ENCODE peak calls at places on chromosomes 16 and 17, in five cellular contexts. One of them, this sample, is unnamed. For H3K4me1, the result is how much of the 10 kb centered on the place peaks cover.

GRCh38 chr17:82031885-82032627 is 578 bp downstream of the RAC3 start:
- DNase-seq in mesendoderm: peak
- DNase-seq in HCT116: no peak
- DNase-seq in adipocyte: no peak
- DNase-seq in neural progenitor cell: peak
- DNase-seq in this sample: peak

GRCh38 chr16:85202631-85203461 is 90.6 kb upstream of the CIBAR2 start:
- DNase-seq in mesendoderm: peak
- DNase-seq in HCT116: no peak
- DNase-seq in adipocyte: peak
- DNase-seq in neural progenitor cell: peak
- DNase-seq in this sample: peak

GRCh38 chr17:36714789-36715188 is 113.4 kb downstream of the MRM1 start:
- DNase-seq in mesendoderm: no peak
- DNase-seq in HCT116: no peak
- DNase-seq in adipocyte: no peak
- DNase-seq in neural progenitor cell: no peak
- DNase-seq in this sample: no peak

GRCh38 chr17:50318551-50319310 is 27.2 kb upstream of the XYLT2 start:
- DNase-seq in mesendoderm: no peak
- DNase-seq in HCT116: no peak
- DNase-seq in adipocyte: no peak
- DNase-seq in neural progenitor cell: no peak
- DNase-seq in this sample: no peak

GRCh38 chr16:85390511-85391174 is 222.5 kb upstream of the GSE1 start:
- DNase-seq in mesendoderm: no peak
- DNase-seq in HCT116: peak
- DNase-seq in adipocyte: no peak
- DNase-seq in neural progenitor cell: no peak
- DNase-seq in this sample: peak

GRCh38 chr17:47847341-47848197 is 3.4 kb downstream of the SP6 start:
- DNase-seq in mesendoderm: peak
- DNase-seq in HCT116: no peak
- DNase-seq in adipocyte: peak
- DNase-seq in neural progenitor cell: peak
- DNase-seq in this sample: no peak

GRCh38 chr17:82334622-82335394 is 1.2 kb upstream of the SECTM1 start:
- DNase-seq in mesendoderm: no peak
- DNase-seq in HCT116: no peak
- DNase-seq in adipocyte: peak
- DNase-seq in neural progenitor cell: no peak
- DNase-seq in this sample: no peak

GRCh38 chr16:5756969-5757368 is 659.4 kb upstream of the EEF2KMT start:
- DNase-seq in mesendoderm: peak
- DNase-seq in HCT116: no peak
- DNase-seq in adipocyte: no peak
- DNase-seq in neural progenitor cell: peak
- DNase-seq in this sample: no peak

GRCh38 chr17:64007838-64008282 is 9.7 kb downstream of the PRR29 start:
- DNase-seq in mesendoderm: no peak
- DNase-seq in HCT116: no peak
- DNase-seq in adipocyte: no peak
- DNase-seq in neural progenitor cell: no peak
- DNase-seq in this sample: peak

GRCh38 chr17:30600830-30601494 is 123.8 kb downstream of the GOSR1 start:
- DNase-seq in mesendoderm: peak
- DNase-seq in HCT116: no peak
- DNase-seq in adipocyte: peak
- DNase-seq in neural progenitor cell: peak
- DNase-seq in this sample: peak

GRCh38 chr17:70767102-70767701 is 597.9 kb downstream of the KCNJ2 start:
- DNase-seq in mesendoderm: peak
- DNase-seq in HCT116: peak
- DNase-seq in adipocyte: peak
- DNase-seq in neural progenitor cell: peak
- DNase-seq in this sample: no peak

GRCh38 chr16:77213542-77214108 is 14.4 kb downstream of the SYCE1L start:
- DNase-seq in mesendoderm: no peak
- DNase-seq in HCT116: peak
- DNase-seq in adipocyte: peak
- DNase-seq in neural progenitor cell: no peak
- DNase-seq in this sample: no peak
- H3K4me3 ChIP-seq in mesendoderm: no peak
- H3K4me3 ChIP-seq in HCT116: peak
- H3K4me3 ChIP-seq in adipocyte: peak
- H3K4me3 ChIP-seq in neural progenitor cell: no peak
- H3K4me3 ChIP-seq in this sample: no peak

GRCh38 chr16:11677959-11678881 is 10.0 kb downstream of the SNN start:
- DNase-seq in mesendoderm: no peak
- DNase-seq in HCT116: no peak
- DNase-seq in adipocyte: no peak
- DNase-seq in neural progenitor cell: no peak
- DNase-seq in this sample: no peak

GRCh38 chr16:11681977-11682654 is 13.9 kb downstream of the SNN start:
- DNase-seq in mesendoderm: no peak
- DNase-seq in HCT116: no peak
- DNase-seq in adipocyte: no peak
- DNase-seq in neural progenitor cell: no peak
- DNase-seq in this sample: peak

GRCh38 chr16:11679250-11679649 is 11.0 kb downstream of the SNN start:
- DNase-seq in mesendoderm: no peak
- DNase-seq in HCT116: no peak
- DNase-seq in adipocyte: no peak
- DNase-seq in neural progenitor cell: no peak
- DNase-seq in this sample: no peak

GRCh38 chr16:11681526-11681925 is 13.3 kb downstream of the SNN start:
- DNase-seq in mesendoderm: no peak
- DNase-seq in HCT116: no peak
- DNase-seq in adipocyte: no peak
- DNase-seq in neural progenitor cell: no peak
- DNase-seq in this sample: no peak

DNA sequence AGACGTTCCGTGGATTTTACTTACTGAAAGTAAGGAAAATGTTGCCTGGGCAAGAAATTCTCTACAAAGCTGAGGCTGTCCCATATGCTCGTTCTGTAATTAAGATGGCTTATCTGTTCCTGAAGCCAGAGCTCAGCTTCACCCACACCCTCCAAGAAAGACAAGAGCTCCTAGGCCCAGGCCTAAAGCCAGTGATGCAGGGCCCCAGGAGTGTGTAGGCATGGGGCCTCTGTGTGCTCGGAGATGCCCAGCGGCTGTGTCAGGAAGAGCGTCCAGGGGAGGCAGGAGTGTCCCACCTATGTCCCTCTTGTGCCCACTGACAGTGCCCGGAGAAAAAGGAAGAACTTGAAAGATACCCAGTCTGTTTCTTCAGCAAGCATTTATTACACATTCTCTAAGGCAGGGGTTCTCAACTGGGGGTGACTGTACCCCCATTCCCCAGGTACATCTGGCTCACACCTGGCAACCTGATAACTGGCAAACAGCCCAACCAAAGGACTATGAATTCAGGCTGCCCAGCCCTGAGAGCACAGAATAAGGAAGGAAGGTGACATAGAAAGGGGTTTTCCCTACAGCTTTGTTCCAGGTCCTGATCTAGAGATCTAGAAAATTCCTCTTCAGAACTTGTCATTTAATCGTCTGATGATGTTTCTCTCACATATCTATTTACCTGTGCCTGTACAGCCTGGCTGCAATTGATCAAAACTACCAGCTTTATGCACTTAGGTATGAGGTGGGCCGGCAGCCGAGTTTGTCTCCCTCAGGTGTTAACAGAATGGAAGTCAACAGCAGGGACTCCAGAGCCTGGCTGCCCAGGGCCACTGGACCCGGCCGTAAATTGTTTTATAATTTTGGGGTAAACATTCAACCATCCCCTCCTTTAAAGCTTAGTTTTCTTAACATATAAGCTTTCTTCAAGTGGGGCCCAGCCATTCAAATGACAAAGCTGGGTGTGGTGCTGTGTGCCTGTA is 12.0 kb downstream of the SNN start:
- DNase-seq in mesendoderm: no peak
- DNase-seq in HCT116: no peak
- DNase-seq in adipocyte: no peak
- DNase-seq in neural progenitor cell: no peak
- DNase-seq in this sample: no peak
- H3K9ac ChIP-seq in mesendoderm: no peak
- H3K9ac ChIP-seq in HCT116: no peak
- H3K9ac ChIP-seq in adipocyte: no peak
- H3K9ac ChIP-seq in neural progenitor cell: no peak
- H3K9ac ChIP-seq in this sample: no peak

DNA sequence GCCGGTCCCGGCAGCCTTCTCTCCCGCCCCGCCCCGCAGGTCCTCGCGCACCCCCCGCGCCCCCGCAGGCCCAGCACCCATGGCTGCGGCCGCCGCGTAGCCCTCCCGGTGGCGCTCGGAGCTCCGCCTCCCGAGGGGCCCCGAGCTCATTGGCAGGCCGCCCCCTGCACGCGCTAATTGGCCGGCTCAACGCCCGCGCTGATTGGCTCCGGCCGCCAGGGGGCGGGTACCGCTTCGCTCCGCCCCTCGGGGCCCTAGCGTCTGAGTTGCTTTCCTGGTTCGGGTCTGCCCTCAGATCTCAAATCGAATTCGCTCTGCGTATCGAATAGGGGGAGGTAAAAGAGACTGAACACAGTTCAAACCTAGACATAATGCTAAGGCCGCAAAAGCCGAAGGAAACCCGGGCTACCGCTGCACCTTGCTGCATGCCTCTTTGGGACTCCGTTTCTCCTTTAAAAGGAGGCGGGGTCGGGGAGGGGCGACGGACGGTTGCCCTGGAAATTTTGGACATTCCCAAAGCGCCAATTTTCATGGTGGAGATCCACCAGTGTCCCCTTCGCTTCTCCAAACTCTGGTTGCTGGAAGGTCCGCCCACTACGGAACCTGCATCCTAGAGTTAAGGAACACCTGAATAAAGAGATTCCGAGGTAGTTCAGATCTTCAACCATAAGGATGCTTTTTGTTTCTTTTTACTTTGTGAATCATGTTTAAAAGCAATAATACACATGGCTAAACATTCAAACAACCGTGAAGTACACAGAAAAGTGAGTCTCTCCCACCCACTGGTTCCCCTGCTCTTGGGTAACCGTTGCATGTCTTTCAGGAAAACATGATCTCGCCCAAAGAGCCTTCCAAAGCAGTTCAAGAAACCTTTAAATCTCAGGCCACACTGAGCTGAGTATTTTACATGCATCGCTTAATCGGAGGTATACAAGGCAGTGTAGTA is at the start of gene DEXI:
- DNase-seq in mesendoderm: peak
- DNase-seq in HCT116: peak
- DNase-seq in adipocyte: peak
- DNase-seq in neural progenitor cell: peak
- DNase-seq in this sample: peak
- H3K4me1 ChIP-seq in mesendoderm: under half
- H3K4me1 ChIP-seq in HCT116: under half
- H3K4me1 ChIP-seq in adipocyte: half or more
- H3K4me1 ChIP-seq in neural progenitor cell: under half
- H3K4me1 ChIP-seq in this sample: under half

GRCh38 chr16:2190002-2190658 is 6.3 kb downstream of the CASKIN1 start:
- DNase-seq in mesendoderm: no peak
- DNase-seq in HCT116: no peak
- DNase-seq in adipocyte: no peak
- DNase-seq in neural progenitor cell: no peak
- DNase-seq in this sample: no peak

GRCh38 chr16:2190659-2191445 is 5.6 kb downstream of the CASKIN1 start:
- DNase-seq in mesendoderm: no peak
- DNase-seq in HCT116: no peak
- DNase-seq in adipocyte: no peak
- DNase-seq in neural progenitor cell: no peak
- DNase-seq in this sample: no peak

GRCh38 chr16:2189252-2189893 is 7.0 kb downstream of the CASKIN1 start:
- DNase-seq in mesendoderm: no peak
- DNase-seq in HCT116: no peak
- DNase-seq in adipocyte: no peak
- DNase-seq in neural progenitor cell: no peak
- DNase-seq in this sample: no peak

GRCh38 chr16:2194166-2194834 is 2.1 kb downstream of the CASKIN1 start:
- DNase-seq in mesendoderm: peak
- DNase-seq in HCT116: no peak
- DNase-seq in adipocyte: peak
- DNase-seq in neural progenitor cell: peak
- DNase-seq in this sample: no peak

GRCh38 chr16:2191446-2191706 is 5.0 kb downstream of the CASKIN1 start:
- DNase-seq in mesendoderm: no peak
- DNase-seq in HCT116: no peak
- DNase-seq in adipocyte: no peak
- DNase-seq in neural progenitor cell: no peak
- DNase-seq in this sample: no peak
- H3K4me3 ChIP-seq in mesendoderm: no peak
- H3K4me3 ChIP-seq in HCT116: no peak
- H3K4me3 ChIP-seq in adipocyte: no peak
- H3K4me3 ChIP-seq in neural progenitor cell: no peak
- H3K4me3 ChIP-seq in this sample: no peak

GRCh38 chr17:10048951-10049350 is 143.9 kb upstream of the RCVRN start:
- DNase-seq in mesendoderm: no peak
- DNase-seq in HCT116: no peak
- DNase-seq in adipocyte: no peak
- DNase-seq in neural progenitor cell: no peak
- DNase-seq in this sample: no peak

GRCh38 chr17:10050597-10051101 is 145.6 kb upstream of the RCVRN start:
- DNase-seq in mesendoderm: no peak
- DNase-seq in HCT116: no peak
- DNase-seq in adipocyte: no peak
- DNase-seq in neural progenitor cell: no peak
- DNase-seq in this sample: peak

GRCh38 chr17:10052414-10052813 is 146.0 kb downstream of the GAS7 start:
- DNase-seq in mesendoderm: no peak
- DNase-seq in HCT116: no peak
- DNase-seq in adipocyte: no peak
- DNase-seq in neural progenitor cell: no peak
- DNase-seq in this sample: no peak

GRCh38 chr17:10053976-10054551 is 144.3 kb downstream of the GAS7 start:
- DNase-seq in mesendoderm: no peak
- DNase-seq in HCT116: no peak
- DNase-seq in adipocyte: no peak
- DNase-seq in neural progenitor cell: no peak
- DNase-seq in this sample: no peak

DNA sequence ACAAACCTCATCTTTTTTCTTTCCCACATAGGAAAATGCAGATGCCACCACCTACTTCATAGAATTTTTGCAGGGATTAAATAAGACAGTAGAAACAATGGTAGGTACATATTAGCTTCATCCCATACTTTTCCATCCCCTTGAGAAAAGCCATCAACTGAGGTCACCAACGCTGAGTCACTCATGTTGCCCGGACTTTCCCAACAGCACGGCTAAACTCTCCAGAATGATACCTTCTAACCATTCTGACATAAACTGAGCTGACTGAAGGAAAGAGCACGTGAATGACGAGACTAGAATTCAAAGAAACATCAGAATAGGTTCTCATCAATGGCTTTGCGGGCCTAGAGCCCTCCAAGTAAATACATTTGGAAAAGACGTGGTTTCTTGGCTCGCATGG is 146.0 kb upstream of the RCVRN start:
- DNase-seq in mesendoderm: no peak
- DNase-seq in HCT116: no peak
- DNase-seq in adipocyte: no peak
- DNase-seq in neural progenitor cell: no peak
- DNase-seq in this sample: no peak
- H3K9ac ChIP-seq in mesendoderm: no peak
- H3K9ac ChIP-seq in HCT116: no peak
- H3K9ac ChIP-seq in adipocyte: no peak
- H3K9ac ChIP-seq in neural progenitor cell: no peak
- H3K9ac ChIP-seq in this sample: no peak

This sample was measured in colonic mucosa.